ENCODE peak calls at places on chromosomes 5 and 9, in five cellular contexts. U is NT2/D1, A is uterus, T is GM12878, B is spleen. V is an unnamed sample.

GRCh38 chr5:154723740-154724505 is 31.3 kb upstream of the LARP1 start:
- DNase-seq in U (no peak), A (no peak), T (no peak), B (no peak), V (no peak)

GRCh38 chr5:168260353-168261211 is 30.9 kb upstream of the WWC1 start:
- DNase-seq in U (no peak), A (no peak), T (no peak), B (no peak), V (no peak)

GRCh38 chr5:100615362-100615761 is 80.2 kb downstream of the FAM174A start:
- DNase-seq in U (no peak), A (no peak), T (no peak), B (no peak), V (no peak)

GRCh38 chr9:129357773-129358250 is 179.8 kb upstream of the IER5L start:
- DNase-seq in U (no peak), A (no peak), T (no peak), B (no peak), V (no peak)

GRCh38 chr5:93438124-93438523 is 142.9 kb downstream of the NR2F1-AS1 start:
- DNase-seq in U (no peak), A (no peak), T (peak; percentile 4), B (no peak), V (no peak)

GRCh38 chr5:124034963-124035362 is 523.0 kb downstream of the CSNK1G3 start:
- DNase-seq in U (no peak), A (no peak), T (peak; percentile 84), B (no peak), V (no peak)

GRCh38 chr9:98536542-98537173 is 172.1 kb downstream of the GABBR2 start:
- DNase-seq in U (peak; percentile 50), A (no peak), T (peak; percentile 4), B (no peak), V (peak; percentile 24)

GRCh38 chr5:88393082-88393481 is 124.4 kb upstream of the TMEM161B start:
- DNase-seq in U (no peak), A (no peak), T (no peak), B (no peak), V (no peak)

GRCh38 chr9:33813712-33814641 is 3.0 kb upstream of the UBE2R2 start:
- DNase-seq in U (no peak), A (no peak), T (no peak), B (no peak), V (peak; percentile 41)

GRCh38 chr5:74517700-74518099 is 122.8 kb downstream of the ENC1 start:
- DNase-seq in U (no peak), A (no peak), T (no peak), B (no peak), V (no peak)

GRCh38 chr5:144394036-144394435 is 223.4 kb downstream of the KCTD16 start:
- DNase-seq in U (no peak), A (no peak), T (no peak), B (no peak), V (no peak)

GRCh38 chr5:179079165-179079987 is 19.2 kb downstream of the ZNF354C start:
- DNase-seq in U (no peak), A (no peak), T (no peak), B (no peak), V (no peak)
- H3K9me3 ChIP-seq in U (peaks cover 97% of the 10 kb centered on the region), A (peaks cover 96% of the 10 kb centered on the region), T (peaks cover 4% of the 10 kb centered on the region), B (peaks cover 100% of the 10 kb centered on the region), V (peaks cover 31% of the 10 kb centered on the region)

DNA sequence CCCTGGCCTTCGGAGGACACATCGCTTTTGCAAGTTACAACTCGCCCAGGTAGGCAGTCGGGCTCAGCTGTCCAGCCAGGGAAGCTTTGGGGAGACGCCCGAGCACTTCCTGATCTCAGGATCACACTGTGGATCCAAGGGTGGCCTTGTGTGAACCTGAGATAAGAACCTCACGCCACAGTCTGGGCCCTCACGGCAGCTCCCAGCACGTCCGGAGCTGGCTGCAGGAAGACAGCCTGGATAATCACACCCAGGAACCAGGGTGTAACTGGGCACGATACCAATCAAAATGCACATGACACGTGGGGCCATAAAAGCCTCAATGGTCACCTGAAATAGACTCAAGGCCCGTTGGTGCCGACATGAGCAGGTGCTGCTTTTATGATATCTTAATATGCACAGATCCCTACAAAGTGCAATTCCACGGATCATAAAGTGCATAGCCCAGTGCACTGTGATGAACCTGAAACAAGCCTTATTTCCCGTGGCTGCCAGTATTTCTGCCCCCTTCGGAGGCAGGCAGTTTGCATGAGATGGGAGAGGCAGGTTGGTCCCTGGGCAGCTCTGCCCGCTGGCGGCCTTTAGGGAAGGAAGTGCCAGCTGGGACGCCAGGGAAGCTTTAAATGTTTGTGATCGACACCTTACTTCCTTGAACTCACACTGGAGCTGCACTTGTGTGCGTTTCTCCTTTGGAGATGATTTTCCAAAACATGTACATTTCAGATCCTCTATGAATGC is 14.5 kb downstream of the SLC6A18 start:
- DNase-seq in U (no peak), A (no peak), T (no peak), B (no peak), V (no peak)
- H3K9me3 ChIP-seq in U (peaks cover 5% of the 10 kb centered on the region), A (no peaks in the 10 kb centered on the region), T (peaks cover 2% of the 10 kb centered on the region), B (peaks cover 23% of the 10 kb centered on the region), V (no peaks in the 10 kb centered on the region)

DNA sequence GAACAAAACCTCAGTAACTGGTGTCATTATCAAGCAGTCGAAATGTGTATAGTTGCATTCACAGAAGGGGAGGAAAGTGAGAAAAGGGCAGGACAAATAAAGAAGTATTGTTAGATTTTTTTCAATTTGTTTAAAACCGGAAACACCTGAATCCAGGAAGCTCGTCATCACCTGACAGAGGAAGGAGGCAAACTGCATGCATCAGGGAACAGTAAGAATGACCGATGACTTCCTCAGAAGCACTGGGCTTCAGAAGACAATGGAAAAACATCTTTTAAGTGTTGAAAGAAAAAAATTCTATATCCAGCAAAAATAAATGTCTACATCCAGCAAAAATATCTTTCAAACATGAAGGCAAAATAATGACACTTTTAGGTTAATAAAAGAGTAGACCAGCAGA is 29.5 kb downstream of the PLEKHG4B start:
- DNase-seq in U (no peak), A (no peak), T (no peak), B (no peak), V (no peak)
- H3K9me3 ChIP-seq in U (peaks cover 47% of the 10 kb centered on the region), A (peaks cover 10% of the 10 kb centered on the region), T (no peaks in the 10 kb centered on the region), B (peaks cover 46% of the 10 kb centered on the region), V (no peaks in the 10 kb centered on the region)

DNA sequence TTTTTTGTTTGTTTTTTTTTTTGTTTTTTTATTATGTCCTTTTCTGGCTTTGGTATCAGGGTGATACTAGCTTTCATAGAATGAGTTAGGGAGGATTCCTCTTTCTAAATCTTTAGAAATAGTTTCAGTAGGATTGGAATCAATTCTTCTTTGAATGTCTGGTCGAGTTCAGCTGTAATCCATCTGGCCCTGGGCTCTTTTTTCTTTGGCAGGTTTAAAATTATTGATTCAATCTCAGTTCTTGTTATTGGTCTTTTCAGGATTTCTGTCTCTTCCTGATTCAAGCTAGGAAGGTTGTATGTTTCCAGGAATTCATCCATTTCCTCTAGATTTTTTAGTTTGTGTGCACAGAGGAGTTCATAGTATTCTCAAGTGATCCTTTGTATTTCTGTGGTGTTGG is 34.9 kb downstream of the IQGAP2 start:
- DNase-seq in U (no peak), A (no peak), T (no peak), B (no peak), V (no peak)
- H3K9me3 ChIP-seq in U (peaks cover 7% of the 10 kb centered on the region), A (no peaks in the 10 kb centered on the region), T (no peaks in the 10 kb centered on the region), B (peaks cover 28% of the 10 kb centered on the region), V (no peaks in the 10 kb centered on the region)

V was measured in adrenal gland.